ENCODE peak calls at places on chromosomes 13 and 19, in four cellular contexts. U is ACHN; L is activated naive CD8-positive, alpha-beta T cell treated with anti-CD3 and anti-CD28 coated beads, Interleukin-2, amount 50 U/mL, for 24 hours; T is non-pigmented ciliary epithelial cell. V is an unnamed sample.

GRCh38 chr19:58570770-58571574 is 2.2 kb downstream of the MZF1 start:
- DNase-seq in U (no peak), L (no peak), T (no peak), V (no peak)

GRCh38 chr19:53467138-53467502 is 413 bp upstream of the ZNF813 start:
- DNase-seq in U (no peak), L (no peak), T (no peak), V (no peak)

GRCh38 chr13:99693812-99694211 is 192.5 kb downstream of the TM9SF2 start:
- DNase-seq in U (no peak), L (no peak), T (no peak), V (no peak)

GRCh38 chr19:18399008-18399407 is 1.6 kb upstream of the LRRC25 start:
- DNase-seq in U (no peak), L (no peak), T (no peak), V (no peak)

GRCh38 chr13:73385848-73386247 is 327.0 kb downstream of the KLF5 start:
- DNase-seq in U (no peak), L (no peak), T (no peak), V (no peak)

GRCh38 chr13:50676602-50677001 is 166.9 kb downstream of the DLEU7 start:
- DNase-seq in U (peak), L (no peak), T (peak), V (no peak)

GRCh38 chr19:8373867-8374813 is 10.2 kb downstream of the ANGPTL4 start:
- DNase-seq in U (no peak), L (no peak), T (no peak), V (no peak)

GRCh38 chr13:99362362-99362761 is 55.2 kb upstream of the GPR183 start:
- DNase-seq in U (no peak), L (no peak), T (no peak), V (no peak)